ENCODE peak calls at places on chromosomes 7 and 10, in four cellular contexts. T is amniotic stem cell, I is T-helper 22 cell, U is stomach. B is an unnamed sample.

GRCh38 chr7:4871930-4872675 is 10.3 kb upstream of the PAPOLB start:
- DNase-seq in T (no peak), I (no peak), U (no peak), B (no peak)

GRCh38 chr7:107628461-107629064 is 32.1 kb upstream of the SLC26A4 start:
- DNase-seq in T (no peak), I (no peak), U (no peak), B (no peak)

GRCh38 chr7:100604976-100605911 is 3.1 kb downstream of the PCOLCE start:
- DNase-seq in T (no peak), I (no peak), U (peak), B (peak)

GRCh38 chr7:42014625-42015412 is 222.2 kb downstream of the GLI3 start:
- DNase-seq in T (no peak), I (no peak), U (peak), B (no peak)

GRCh38 chr7:141074162-141074989 is 512 bp downstream of the TMEM178B start:
- DNase-seq in T (no peak), I (no peak), U (no peak), B (no peak)

GRCh38 chr7:134289423-134289822 is 27.3 kb downstream of the SLC35B4 start:
- DNase-seq in T (no peak), I (no peak), U (no peak), B (no peak)

GRCh38 chr7:26900283-26900682 is 35.9 kb upstream of the SKAP2 start:
- DNase-seq in T (no peak), I (no peak), U (no peak), B (no peak)

GRCh38 chr10:116741391-116742351 is 695 bp downstream of the HSPA12A start:
- DNase-seq in T (no peak), I (no peak), U (no peak), B (no peak)

GRCh38 chr10:127024655-127025054 is 119.4 kb downstream of the DOCK1 start:
- DNase-seq in T (no peak), I (no peak), U (no peak), B (no peak)

GRCh38 chr10:97882142-97883091 is 32.8 kb downstream of the GOLGA7B start:
- DNase-seq in T (peak), I (no peak), U (peak), B (no peak)

GRCh38 chr7:151722533-151722932 is 154.4 kb downstream of the PRKAG2 start:
- DNase-seq in T (no peak), I (no peak), U (no peak), B (no peak)

GRCh38 chr7:55546826-55547225 is 25.5 kb downstream of the VOPP1 start:
- DNase-seq in T (no peak), I (no peak), U (peak), B (peak)

GRCh38 chr7:138891446-138891810 is 89.8 kb downstream of the KIAA1549 start:
- DNase-seq in T (peak), I (no peak), U (no peak), B (no peak)

GRCh38 chr7:113891828-113892227 is 27.0 kb downstream of the PPP1R3A start:
- DNase-seq in T (peak), I (no peak), U (no peak), B (no peak)

GRCh38 chr7:50962962-50963374 is 180.3 kb upstream of the GRB10 start:
- DNase-seq in T (no peak), I (no peak), U (peak), B (no peak)

GRCh38 chr7:55571534-55572377 is 546 bp downstream of the VOPP1 start:
- DNase-seq in T (no peak), I (peak), U (peak), B (peak)

GRCh38 chr7:103929808-103930415 is 59.5 kb downstream of the RELN start:
- DNase-seq in T (no peak), I (no peak), U (no peak), B (no peak)

GRCh38 chr7:123747620-123748141 is 1.1 kb downstream of the WASL start:
- DNase-seq in T (peak), I (no peak), U (peak), B (peak)

GRCh38 chr7:101602484-101603241 is 26.4 kb downstream of the MYL10 start:
- DNase-seq in T (peak), I (peak), U (peak), B (peak)

GRCh38 chr10:123521556-123521955 is 144.6 kb upstream of the GPR26 start:
- DNase-seq in T (no peak), I (no peak), U (no peak), B (no peak)

GRCh38 chr7:7751243-7752092 is 33.1 kb upstream of the RPA3 start:
- DNase-seq in T (no peak), I (no peak), U (peak), B (peak)

GRCh38 chr7:41384418-41384817 is 318.5 kb downstream of the INHBA start:
- DNase-seq in T (no peak), I (no peak), U (no peak), B (no peak)

GRCh38 chr7:12110425-12110824 is 100.7 kb upstream of the TMEM106B start:
- DNase-seq in T (no peak), I (no peak), U (no peak), B (no peak)

GRCh38 chr7:16881809-16882208 is at the start of gene AGR3:
- DNase-seq in T (no peak), I (no peak), U (peak), B (no peak)

B was measured in left lobe of liver.